ENCODE peak calls at places on chromosomes 7 and 10, in eight cellular contexts. K, W, A, X, J, F, M and N are unnamed samples.

GRCh38 chr7:132934017-132934416 is 147.9 kb downstream of the CHCHD3 start:
- DNase-seq in F (no peak), J (no peak), W (no peak), A (no peak), K (no peak), X (no peak), M (no peak), N (no peak)

GRCh38 chr10:70461397-70462348 is 16.9 kb upstream of the PALD1 start:
- DNase-seq in W (no peak), K (peak), X (peak), A (peak), F (peak), M (peak), J (no peak), N (peak)

GRCh38 chr7:73871163-73872011 is 10.4 kb downstream of the TMEM270 start:
- DNase-seq in X (peak), F (no peak), K (no peak), A (no peak), M (peak), J (no peak), W (no peak), N (no peak)

GRCh38 chr7:12456506-12456905 is 52.8 kb upstream of the VWDE start:
- DNase-seq in J (no peak), F (no peak), M (no peak), A (no peak), K (no peak), X (no peak), W (no peak), N (no peak)

GRCh38 chr10:124955243-124955642 is 13.3 kb downstream of the ZRANB1 start:
- DNase-seq in X (no peak), J (no peak), A (no peak), F (no peak), M (no peak), W (no peak), K (no peak), N (no peak)

GRCh38 chr10:98246911-98247820 is 20.8 kb downstream of the LOXL4 start:
- DNase-seq in F (no peak), A (no peak), J (peak), M (no peak), X (peak), K (no peak), W (peak), N (no peak)

GRCh38 chr10:57692255-57692980 is 575.3 kb downstream of the IPMK start:
- DNase-seq in J (no peak), M (no peak), K (no peak), A (peak), W (peak), X (no peak), F (no peak), N (no peak)

GRCh38 chr7:82623812-82624211 is 180.2 kb upstream of the CACNA2D1 start:
- DNase-seq in A (no peak), F (no peak), W (no peak), M (no peak), J (no peak), X (no peak), K (no peak), N (no peak)

GRCh38 chr7:26534649-26535482 is 243.2 kb downstream of the SNX10 start:
- DNase-seq in K (no peak), J (no peak), W (no peak), F (no peak), X (no peak), M (no peak), A (no peak), N (no peak)

GRCh38 chr10:99234067-99234738 is 1.4 kb downstream of the HPSE2 start:
- DNase-seq in X (peak), F (peak), M (peak), J (peak), A (peak), K (peak), W (no peak), N (peak)

GRCh38 chr10:5317547-5318107 is 47.1 kb upstream of the UCN3 start:
- DNase-seq in J (no peak), A (peak), M (no peak), W (peak), K (no peak), X (peak), F (no peak), N (no peak)

GRCh38 chr10:71128311-71129010 is 83.9 kb upstream of the UNC5B start:
- DNase-seq in A (peak), M (no peak), F (peak), J (no peak), W (no peak), X (no peak), K (no peak), N (no peak)

GRCh38 chr7:100465702-100466311 is 1.7 kb upstream of the SPACDR start:
- DNase-seq in F (no peak), X (peak), M (peak), K (peak), W (peak), J (no peak), A (peak), N (no peak)

GRCh38 chr7:13117103-13117502 is 429.7 kb downstream of the ARL4A start:
- DNase-seq in K (no peak), W (no peak), A (peak), M (no peak), X (no peak), J (no peak), F (no peak), N (no peak)

GRCh38 chr10:26534384-26534783 is 96.2 kb downstream of the APBB1IP start:
- DNase-seq in K (peak), J (no peak), W (no peak), A (no peak), X (no peak), M (no peak), F (no peak), N (no peak)

GRCh38 chr7:121994625-121995410 is 121.9 kb downstream of the PTPRZ1 start:
- DNase-seq in A (peak), X (no peak), F (peak), J (no peak), M (peak), K (peak), W (peak), N (peak)

GRCh38 chr10:114998993-114999392 is 61.0 kb downstream of the TRUB1 start:
- DNase-seq in F (no peak), K (no peak), W (no peak), X (no peak), M (no peak), A (no peak), J (no peak), N (no peak)

GRCh38 chr7:80288175-80289122 is 153.8 kb downstream of the GNAI1 start:
- DNase-seq in X (no peak), W (no peak), J (no peak), M (no peak), K (peak), A (peak), F (no peak), N (no peak)

GRCh38 chr10:15131330-15131729 is 34.2 kb downstream of the RPP38 start:
- DNase-seq in W (no peak), A (no peak), M (no peak), K (no peak), F (no peak), J (no peak), X (no peak), N (no peak)

GRCh38 chr10:83917519-83918506 is 221.5 kb upstream of the GHITM start:
- DNase-seq in W (no peak), K (peak), M (peak), F (no peak), A (no peak), X (peak), J (no peak), N (peak)

GRCh38 chr7:69395072-69395714 is 203.1 kb upstream of the AUTS2 start:
- DNase-seq in A (peak), W (peak), K (no peak), M (no peak), J (no peak), X (no peak), F (peak), N (no peak)

GRCh38 chr7:29993169-29993568 is 3.6 kb upstream of the SCRN1 start:
- DNase-seq in K (no peak), W (no peak), A (no peak), X (no peak), M (no peak), F (no peak), J (no peak), N (no peak)

DNA sequence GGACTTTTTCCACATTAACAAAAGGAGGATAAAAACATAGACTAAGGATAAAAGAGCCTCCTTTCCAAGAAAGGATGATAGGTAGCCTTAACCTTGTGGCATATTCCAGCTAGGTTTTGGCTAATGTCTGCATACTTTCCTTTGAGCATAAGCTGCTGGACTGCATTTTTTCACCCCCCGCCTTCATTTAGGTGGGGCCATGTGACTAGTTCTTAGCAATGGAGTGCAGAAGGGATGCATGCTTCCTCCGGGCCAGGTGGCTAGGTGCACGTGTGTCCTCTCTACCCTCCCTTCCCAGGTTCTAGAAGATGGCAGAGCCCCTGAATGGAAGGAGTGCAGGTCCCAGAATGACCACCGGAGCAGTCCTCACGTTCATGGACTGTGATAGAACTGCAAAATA is 59.8 kb downstream of the BPGM start:
- DNase-seq in A (no peak), J (no peak), M (no peak), X (no peak), W (no peak), F (no peak), K (no peak), N (no peak)
- TF ChIP-seq CTCF in A (no peak), J (peak), M (no peak), X (no peak), W (no peak), F (no peak), K (no peak), N (no peak)

DNA sequence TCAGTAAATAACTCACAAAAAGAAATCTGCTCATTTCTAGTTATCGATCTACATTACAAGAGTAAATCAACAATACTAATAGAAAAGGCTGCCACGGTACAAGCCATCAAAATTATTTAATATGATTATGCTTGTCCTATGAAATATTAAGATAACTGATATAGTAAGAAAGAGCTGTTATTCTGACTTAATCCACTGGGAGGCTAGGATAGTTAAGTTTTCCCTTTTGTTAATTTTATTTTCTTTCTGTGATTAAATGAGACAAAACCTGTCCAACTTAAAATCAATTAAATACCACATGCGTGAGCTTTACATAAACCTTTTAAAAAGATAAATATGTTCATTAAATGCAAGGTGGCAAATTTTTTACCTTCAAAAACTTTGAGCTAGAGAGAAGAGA is 114.8 kb downstream of the LMBR1 start:
- DNase-seq in W (no peak), A (no peak), K (no peak), M (no peak), X (no peak), J (no peak), F (no peak), N (no peak)
- TF ChIP-seq CTCF in W (no peak), A (no peak), K (no peak), M (no peak), X (no peak), J (peak), F (no peak), N (peak)

DNA sequence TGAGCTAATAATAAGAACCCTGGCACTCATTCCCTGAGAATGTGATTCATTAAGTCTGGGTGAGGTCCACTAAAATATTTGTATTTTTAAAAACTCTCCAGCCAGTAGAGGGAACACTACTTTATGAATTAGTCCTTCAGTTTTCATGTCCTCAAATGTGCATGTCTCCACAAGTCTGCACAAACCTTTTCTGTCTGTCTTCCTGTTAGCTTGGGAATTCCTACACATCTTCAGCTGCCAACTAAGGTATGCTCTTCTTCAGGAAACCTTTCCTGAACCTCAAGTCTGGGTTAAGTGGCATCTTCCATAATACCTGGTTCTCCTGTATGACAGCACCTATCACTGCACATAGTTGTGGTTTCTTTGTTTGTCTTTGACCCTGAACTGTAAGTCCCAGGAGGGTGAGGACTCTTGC is 119.6 kb upstream of the MKX start:
- DNase-seq in K (no peak), F (no peak), M (no peak), A (no peak), X (no peak), W (no peak), J (no peak), N (no peak)
- TF ChIP-seq CTCF in K (no peak), F (no peak), M (no peak), A (no peak), X (no peak), W (no peak), J (no peak), N (no peak)

GRCh38 chr7:1768835-1769234 is 98.8 kb downstream of the ELFN1 start:
- DNase-seq in M (no peak), X (no peak), W (no peak), K (peak), A (no peak), J (no peak), F (no peak), N (no peak)

GRCh38 chr7:1769286-1770200 is 99.5 kb downstream of the ELFN1 start:
- DNase-seq in K (no peak), X (no peak), J (peak), A (no peak), F (no peak), W (no peak), M (no peak), N (no peak)

GRCh38 chr7:1770331-1770730 is 100.3 kb downstream of the ELFN1 start:
- DNase-seq in J (peak), W (no peak), X (no peak), A (no peak), F (no peak), K (no peak), M (no peak), N (no peak)

GRCh38 chr7:1765336-1765735 is 95.3 kb downstream of the ELFN1 start:
- DNase-seq in A (no peak), W (no peak), M (no peak), X (no peak), J (no peak), F (no peak), K (no peak), N (no peak)

GRCh38 chr7:1767524-1767923 is 97.4 kb downstream of the ELFN1 start:
- DNase-seq in X (no peak), J (no peak), M (no peak), W (no peak), F (no peak), A (no peak), K (peak), N (no peak)
- TF ChIP-seq CTCF in X (no peak), J (peak), M (no peak), W (no peak), F (no peak), A (no peak), K (peak), N (peak)

GRCh38 chr7:24980695-24981543 is 941 bp upstream of the OSBPL3 start:
- DNase-seq in K (no peak), A (no peak), M (peak), F (peak), W (no peak), J (no peak), X (no peak), N (no peak)

GRCh38 chr7:24981544-24981951 is 1.6 kb upstream of the OSBPL3 start:
- DNase-seq in W (no peak), J (no peak), A (peak), K (peak), X (peak), F (peak), M (peak), N (peak)

GRCh38 chr7:24979470-24979862 is 512 bp downstream of the OSBPL3 start:
- DNase-seq in K (peak), A (peak), J (peak), F (peak), X (peak), M (peak), W (no peak), N (peak)

GRCh38 chr7:24979863-24980694 is at the start of gene OSBPL3:
- DNase-seq in M (peak), F (peak), X (peak), W (no peak), K (peak), J (peak), A (peak), N (peak)

DNA sequence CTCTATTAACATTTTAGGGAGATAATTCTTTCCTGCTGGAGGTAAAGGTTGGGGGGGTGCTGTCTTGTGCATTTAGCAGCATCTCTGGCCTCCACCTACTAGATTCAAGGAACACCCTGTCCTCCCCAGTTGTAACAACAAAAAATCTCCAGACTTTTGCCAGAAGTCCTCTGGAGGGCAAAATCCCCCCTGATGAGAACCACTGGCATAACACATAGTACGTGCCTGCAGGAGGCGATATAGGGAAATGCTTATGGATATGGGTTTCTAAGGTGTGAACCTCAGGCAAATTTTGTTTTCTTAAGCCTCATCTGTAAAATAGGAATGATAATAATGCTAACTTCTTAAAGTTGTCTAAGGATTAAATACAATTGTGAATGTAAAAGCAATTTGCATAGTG is 2.9 kb upstream of the OSBPL3 start:
- DNase-seq in F (no peak), J (no peak), M (no peak), W (no peak), X (no peak), K (no peak), A (no peak), N (no peak)
- TF ChIP-seq CTCF in F (no peak), J (peak), M (no peak), W (peak), X (no peak), K (no peak), A (peak), N (no peak)

DNA sequence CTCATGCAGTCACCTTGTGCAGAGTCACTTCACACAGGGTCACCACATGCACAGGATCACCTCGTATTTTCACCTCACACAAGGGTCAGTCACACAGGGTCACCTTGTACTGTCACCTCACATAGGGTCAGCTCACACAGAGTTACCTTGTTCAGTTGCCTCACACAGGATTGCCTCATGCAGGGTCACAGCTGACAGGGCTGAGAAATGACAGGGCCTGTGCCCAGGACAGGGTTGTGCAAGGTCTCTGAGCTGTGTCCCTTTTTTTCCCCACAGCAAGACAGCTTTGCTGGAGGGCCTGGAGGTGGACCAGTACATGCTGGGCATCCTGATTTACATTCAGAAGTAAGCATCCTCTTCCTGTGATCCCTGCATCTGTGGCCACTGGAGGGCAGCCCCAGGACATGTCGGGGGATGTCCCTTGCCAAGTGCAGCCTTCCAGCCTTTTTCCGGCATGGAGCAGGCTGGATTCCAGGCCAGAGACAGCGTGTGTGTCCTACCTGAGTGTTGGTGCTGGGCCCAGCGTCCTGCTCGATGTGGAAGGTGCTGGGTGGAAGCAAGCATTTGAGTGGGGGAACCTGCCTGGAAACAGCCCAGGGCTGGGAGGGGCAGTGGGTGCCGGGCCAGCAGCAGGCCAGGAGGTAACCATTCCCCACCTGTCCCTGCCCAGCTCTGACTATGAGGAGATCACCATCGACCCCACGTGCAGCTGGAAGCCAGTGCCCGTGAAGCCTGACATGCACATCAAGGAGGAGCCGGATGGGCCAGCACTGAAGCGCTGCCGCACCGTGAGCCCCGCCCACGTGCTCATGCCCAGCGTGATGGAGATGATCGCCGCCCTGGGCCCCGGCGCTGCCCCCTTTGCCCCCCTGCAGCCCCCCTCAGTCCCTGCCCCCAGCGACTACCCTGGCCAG is 16.3 kb downstream of the ZMIZ2 start:
- DNase-seq in F (no peak), J (no peak), W (no peak), X (no peak), A (no peak), M (no peak), K (no peak), N (no peak)
- TF ChIP-seq CTCF in F (no peak), J (no peak), W (no peak), X (no peak), A (peak), M (no peak), K (no peak), N (no peak)

GRCh38 chr7:134699021-134699818 is 52.6 kb downstream of the BPGM start:
- DNase-seq in M (no peak), X (no peak), J (no peak), A (no peak), F (no peak), W (no peak), K (no peak), N (no peak)

GRCh38 chr7:134699871-134700270 is 53.2 kb downstream of the BPGM start:
- DNase-seq in K (no peak), M (no peak), A (no peak), X (no peak), F (no peak), J (no peak), W (no peak), N (no peak)

GRCh38 chr7:134702366-134703240 is 56.0 kb downstream of the BPGM start:
- DNase-seq in X (no peak), F (no peak), A (no peak), M (no peak), K (no peak), W (no peak), J (no peak), N (no peak)

GRCh38 chr7:134703241-134703594 is 56.6 kb downstream of the BPGM start:
- DNase-seq in J (no peak), W (no peak), M (peak), A (no peak), X (no peak), K (no peak), F (no peak), N (no peak)

GRCh38 chr7:134701272-134701671 is 54.6 kb downstream of the BPGM start:
- DNase-seq in F (no peak), X (no peak), A (no peak), W (no peak), K (no peak), J (no peak), M (no peak), N (no peak)
- TF ChIP-seq CTCF in F (no peak), X (peak), A (peak), W (peak), K (peak), J (peak), M (no peak), N (no peak)